ENCODE peak calls at places on chromosomes 5 and 9, in six cellular contexts. One of them, this sample, is unnamed.

GRCh38 chr5:1390333-1390732 is 45.4 kb upstream of the CLPTM1L start:
- DNase-seq in hippocampal formation: no peak
- DNase-seq in T1000: no peak
- DNase-seq in activated T-helper 1 cell treated with anti-CD3 and anti-CD28 coated beads, Interleukin-2, amount 50 U/mL, for 16 hours: no peak
- DNase-seq in iris pigment epithelial cell: no peak
- DNase-seq in A549: no peak
- DNase-seq in this sample: no peak

GRCh38 chr9:137611623-137612609 is 6.4 kb downstream of the ARRDC1 start:
- DNase-seq in hippocampal formation: no peak
- DNase-seq in T1000: peak; percentile 70
- DNase-seq in activated T-helper 1 cell treated with anti-CD3 and anti-CD28 coated beads, Interleukin-2, amount 50 U/mL, for 16 hours: no peak
- DNase-seq in iris pigment epithelial cell: peak; percentile 82
- DNase-seq in A549: peak; percentile 89
- DNase-seq in this sample: no peak

GRCh38 chr9:129777769-129778130 is 24.9 kb upstream of the PTGES start:
- DNase-seq in hippocampal formation: no peak
- DNase-seq in T1000: no peak
- DNase-seq in activated T-helper 1 cell treated with anti-CD3 and anti-CD28 coated beads, Interleukin-2, amount 50 U/mL, for 16 hours: no peak
- DNase-seq in iris pigment epithelial cell: no peak
- DNase-seq in A549: no peak
- DNase-seq in this sample: no peak

GRCh38 chr9:114507726-114508125 is 2.5 kb upstream of the WHRN start:
- DNase-seq in hippocampal formation: peak; percentile 22
- DNase-seq in T1000: no peak
- DNase-seq in activated T-helper 1 cell treated with anti-CD3 and anti-CD28 coated beads, Interleukin-2, amount 50 U/mL, for 16 hours: no peak
- DNase-seq in iris pigment epithelial cell: peak; percentile 30
- DNase-seq in A549: peak; percentile 50
- DNase-seq in this sample: peak; percentile 43

GRCh38 chr5:156473271-156473935 is 146.4 kb downstream of the SGCD start:
- DNase-seq in hippocampal formation: no peak
- DNase-seq in T1000: no peak
- DNase-seq in activated T-helper 1 cell treated with anti-CD3 and anti-CD28 coated beads, Interleukin-2, amount 50 U/mL, for 16 hours: no peak
- DNase-seq in iris pigment epithelial cell: no peak
- DNase-seq in A549: peak; percentile 58
- DNase-seq in this sample: no peak

GRCh38 chr9:90379771-90380170 is 262.9 kb downstream of the DIRAS2 start:
- DNase-seq in hippocampal formation: no peak
- DNase-seq in T1000: no peak
- DNase-seq in activated T-helper 1 cell treated with anti-CD3 and anti-CD28 coated beads, Interleukin-2, amount 50 U/mL, for 16 hours: no peak
- DNase-seq in iris pigment epithelial cell: no peak
- DNase-seq in A549: no peak
- DNase-seq in this sample: no peak

GRCh38 chr5:141613344-141613743 is 5.5 kb downstream of the DIAPH1 start:
- DNase-seq in hippocampal formation: no peak
- DNase-seq in T1000: no peak
- DNase-seq in activated T-helper 1 cell treated with anti-CD3 and anti-CD28 coated beads, Interleukin-2, amount 50 U/mL, for 16 hours: no peak
- DNase-seq in iris pigment epithelial cell: no peak
- DNase-seq in A549: no peak
- DNase-seq in this sample: no peak

GRCh38 chr5:167763772-167764171 is 527.7 kb upstream of the WWC1 start:
- DNase-seq in hippocampal formation: no peak
- DNase-seq in T1000: no peak
- DNase-seq in activated T-helper 1 cell treated with anti-CD3 and anti-CD28 coated beads, Interleukin-2, amount 50 U/mL, for 16 hours: no peak
- DNase-seq in iris pigment epithelial cell: peak; percentile 68
- DNase-seq in A549: no peak
- DNase-seq in this sample: peak; percentile 18

GRCh38 chr5:137693951-137694721 is 41.8 kb downstream of the KLHL3 start:
- DNase-seq in hippocampal formation: no peak
- DNase-seq in T1000: no peak
- DNase-seq in activated T-helper 1 cell treated with anti-CD3 and anti-CD28 coated beads, Interleukin-2, amount 50 U/mL, for 16 hours: no peak
- DNase-seq in iris pigment epithelial cell: no peak
- DNase-seq in A549: no peak
- DNase-seq in this sample: no peak

GRCh38 chr9:108477538-108478006 is 378.2 kb downstream of the ACTL7B start:
- DNase-seq in hippocampal formation: no peak
- DNase-seq in T1000: no peak
- DNase-seq in activated T-helper 1 cell treated with anti-CD3 and anti-CD28 coated beads, Interleukin-2, amount 50 U/mL, for 16 hours: no peak
- DNase-seq in iris pigment epithelial cell: peak; percentile 89
- DNase-seq in A549: peak; percentile 82
- DNase-seq in this sample: no peak

GRCh38 chr5:10590226-10591047 is 26.6 kb downstream of the ANKRD33B start:
- DNase-seq in hippocampal formation: no peak
- DNase-seq in T1000: no peak
- DNase-seq in activated T-helper 1 cell treated with anti-CD3 and anti-CD28 coated beads, Interleukin-2, amount 50 U/mL, for 16 hours: no peak
- DNase-seq in iris pigment epithelial cell: peak; percentile 51
- DNase-seq in A549: peak; percentile 89
- DNase-seq in this sample: no peak

GRCh38 chr9:132074736-132075135 is 4.9 kb downstream of the MED27 start:
- DNase-seq in hippocampal formation: no peak
- DNase-seq in T1000: no peak
- DNase-seq in activated T-helper 1 cell treated with anti-CD3 and anti-CD28 coated beads, Interleukin-2, amount 50 U/mL, for 16 hours: no peak
- DNase-seq in iris pigment epithelial cell: peak; percentile 76
- DNase-seq in A549: no peak
- DNase-seq in this sample: no peak

GRCh38 chr5:114305402-114306207 is 56.3 kb upstream of the KCNN2 start:
- DNase-seq in hippocampal formation: no peak
- DNase-seq in T1000: no peak
- DNase-seq in activated T-helper 1 cell treated with anti-CD3 and anti-CD28 coated beads, Interleukin-2, amount 50 U/mL, for 16 hours: no peak
- DNase-seq in iris pigment epithelial cell: peak; percentile 59
- DNase-seq in A549: peak; percentile 6
- DNase-seq in this sample: no peak

GRCh38 chr5:96330532-96331140 is 102.4 kb downstream of the PCSK1 start:
- DNase-seq in hippocampal formation: no peak
- DNase-seq in T1000: no peak
- DNase-seq in activated T-helper 1 cell treated with anti-CD3 and anti-CD28 coated beads, Interleukin-2, amount 50 U/mL, for 16 hours: no peak
- DNase-seq in iris pigment epithelial cell: peak; percentile 21
- DNase-seq in A549: no peak
- DNase-seq in this sample: no peak

GRCh38 chr5:65061974-65062353 is 293.2 kb downstream of the CWC27 start:
- DNase-seq in hippocampal formation: no peak
- DNase-seq in T1000: no peak
- DNase-seq in activated T-helper 1 cell treated with anti-CD3 and anti-CD28 coated beads, Interleukin-2, amount 50 U/mL, for 16 hours: no peak
- DNase-seq in iris pigment epithelial cell: no peak
- DNase-seq in A549: no peak
- DNase-seq in this sample: no peak

GRCh38 chr5:154002511-154003020 is 36.1 kb downstream of the FAM114A2 start:
- DNase-seq in hippocampal formation: no peak
- DNase-seq in T1000: no peak
- DNase-seq in activated T-helper 1 cell treated with anti-CD3 and anti-CD28 coated beads, Interleukin-2, amount 50 U/mL, for 16 hours: no peak
- DNase-seq in iris pigment epithelial cell: no peak
- DNase-seq in A549: no peak
- DNase-seq in this sample: no peak

GRCh38 chr5:174482549-174482948 is 241.8 kb upstream of the MSX2 start:
- DNase-seq in hippocampal formation: no peak
- DNase-seq in T1000: no peak
- DNase-seq in activated T-helper 1 cell treated with anti-CD3 and anti-CD28 coated beads, Interleukin-2, amount 50 U/mL, for 16 hours: no peak
- DNase-seq in iris pigment epithelial cell: no peak
- DNase-seq in A549: no peak
- DNase-seq in this sample: no peak

GRCh38 chr9:126885089-126885753 is 24.8 kb downstream of the ZBTB34 start:
- DNase-seq in hippocampal formation: no peak
- DNase-seq in T1000: no peak
- DNase-seq in activated T-helper 1 cell treated with anti-CD3 and anti-CD28 coated beads, Interleukin-2, amount 50 U/mL, for 16 hours: no peak
- DNase-seq in iris pigment epithelial cell: peak; percentile 18
- DNase-seq in A549: no peak
- DNase-seq in this sample: no peak

GRCh38 chr5:138025285-138025684 is 7.6 kb downstream of the FAM13B start:
- DNase-seq in hippocampal formation: no peak
- DNase-seq in T1000: no peak
- DNase-seq in activated T-helper 1 cell treated with anti-CD3 and anti-CD28 coated beads, Interleukin-2, amount 50 U/mL, for 16 hours: no peak
- DNase-seq in iris pigment epithelial cell: no peak
- DNase-seq in A549: no peak
- DNase-seq in this sample: no peak